ENCODE peak calls at places on chromosome 3, in seven cellular contexts. M is progenitor cell of endocrine pancreas; U is mammary epithelial cell; R is stimulated activated CD4-positive, alpha-beta T cell treated with anti-CD3 and anti-CD28 coated beads, Interleukin-1b, Interleukin-23, amount 100 ng/mL, for 24 hours; H is A172; W is activated CD4-positive, alpha-beta T cell treated with anti-CD3 and anti-CD28 coated beads, Interleukin-2, amount 50 U/mL, for 1 hour; Z is stimulated activated naive CD8-positive, alpha-beta T cell treated with anti-CD3 and anti-CD28 coated beads, Interleukin-15, amount 100 ng/mL, for 72 hours. D is an unnamed sample.

GRCh38 chr3:60755094-60755493 is 496.2 kb downstream of the FHIT start:
- DNase-seq in Z (no peak), H (no peak), U (no peak), W (no peak), M (no peak), R (no peak), D (no peak)

GRCh38 chr3:189142527-189142926 is 29.2 kb upstream of the TPRG1 start:
- DNase-seq in R (no peak), H (no peak), Z (peak), M (no peak), U (peak), W (no peak), D (no peak)

GRCh38 chr3:113287818-113288648 is 76.7 kb downstream of the BOC start:
- DNase-seq in U (peak), W (peak), M (peak), H (peak), R (peak), Z (peak), D (peak)

GRCh38 chr3:194328080-194328571 is 23.0 kb downstream of the CPN2 start:
- DNase-seq in H (peak), W (no peak), R (no peak), M (no peak), Z (no peak), U (peak), D (peak)

GRCh38 chr3:186955898-186956696 is 25.8 kb downstream of the ST6GAL1 start:
- DNase-seq in H (no peak), Z (no peak), M (no peak), R (no peak), W (no peak), U (no peak), D (no peak)

GRCh38 chr3:58835075-58835474 is 168.5 kb upstream of the FAM3D start:
- DNase-seq in Z (no peak), R (no peak), M (no peak), W (no peak), U (peak), H (peak), D (no peak)

GRCh38 chr3:60076307-60076706 is 1026.5 kb upstream of the CFAP20DC start:
- DNase-seq in U (no peak), Z (no peak), W (no peak), R (no peak), H (no peak), M (no peak), D (no peak)

GRCh38 chr3:149554826-149555225 is 80.3 kb downstream of the TM4SF4 start:
- DNase-seq in W (no peak), Z (no peak), U (peak), M (no peak), R (no peak), H (peak), D (no peak)

GRCh38 chr3:16313955-16314645 is 49.1 kb downstream of the OXNAD1 start:
- DNase-seq in R (no peak), U (no peak), W (no peak), Z (no peak), H (no peak), M (no peak), D (no peak)

GRCh38 chr3:21294768-21295167 is 456.2 kb downstream of the ZNF385D start:
- DNase-seq in Z (no peak), M (no peak), R (no peak), W (no peak), U (peak), H (peak), D (no peak)

GRCh38 chr3:129794319-129795201 is 99.0 kb downstream of the TMCC1 start:
- DNase-seq in W (no peak), Z (peak), M (peak), H (peak), R (no peak), U (peak), D (no peak)

GRCh38 chr3:105511031-105511430 is 144.3 kb downstream of the ALCAM start:
- DNase-seq in H (no peak), Z (no peak), M (no peak), R (no peak), U (no peak), W (no peak), D (no peak)

GRCh38 chr3:51819151-51819550 is 40.1 kb upstream of the IQCF6 start:
- DNase-seq in R (no peak), H (no peak), U (no peak), W (no peak), M (no peak), Z (no peak), D (no peak)

GRCh38 chr3:183328823-183329222 is 75.8 kb downstream of the B3GNT5 start:
- DNase-seq in R (no peak), U (peak), W (no peak), H (peak), M (no peak), Z (no peak), D (no peak)

GRCh38 chr3:97793415-97794019 is 28.3 kb upstream of the CRYBG3 start:
- DNase-seq in Z (peak), W (no peak), M (no peak), U (peak), H (peak), R (no peak), D (peak)

D was measured in central memory CD4-positive, alpha-beta T cell.